ENCODE peak calls at places on chromosome 19, in nine cellular contexts. One of them, this sample, is unnamed.

GRCh38 chr19:34148672-34149185 is 23.6 kb upstream of the LSM14A start:
- DNase-seq in HFF-Myc: no peak
- DNase-seq in AG09319: no peak
- DNase-seq in GM10248: no peak
- DNase-seq in nephron progenitor cell: no peak
- DNase-seq in B cell: no peak
- DNase-seq in body of pancreas: no peak
- DNase-seq in osteocyte: no peak
- DNase-seq in psoas muscle: no peak
- DNase-seq in this sample: no peak

GRCh38 chr19:13974073-13974472 is 21.8 kb downstream of the DCAF15 start:
- DNase-seq in HFF-Myc: no peak
- DNase-seq in AG09319: no peak
- DNase-seq in GM10248: no peak
- DNase-seq in nephron progenitor cell: peak; percentile 68
- DNase-seq in B cell: no peak
- DNase-seq in body of pancreas: no peak
- DNase-seq in osteocyte: no peak
- DNase-seq in psoas muscle: no peak
- DNase-seq in this sample: no peak

GRCh38 chr19:45499196-45500180 is 1.2 kb downstream of the PPM1N start:
- DNase-seq in HFF-Myc: no peak
- DNase-seq in AG09319: no peak
- DNase-seq in GM10248: peak; percentile 65
- DNase-seq in nephron progenitor cell: peak; percentile 74
- DNase-seq in B cell: peak; percentile 61
- DNase-seq in body of pancreas: peak; percentile 48
- DNase-seq in osteocyte: no peak
- DNase-seq in psoas muscle: peak; percentile 80
- DNase-seq in this sample: no peak

GRCh38 chr19:1865172-1866010 is 2.0 kb upstream of the KLF16 start:
- DNase-seq in HFF-Myc: no peak
- DNase-seq in AG09319: no peak
- DNase-seq in GM10248: no peak
- DNase-seq in nephron progenitor cell: no peak
- DNase-seq in B cell: peak; percentile 41
- DNase-seq in body of pancreas: no peak
- DNase-seq in osteocyte: no peak
- DNase-seq in psoas muscle: no peak
- DNase-seq in this sample: no peak

GRCh38 chr19:1069009-1069779 is 2.2 kb downstream of the ARHGAP45 start:
- DNase-seq in HFF-Myc: no peak
- DNase-seq in AG09319: no peak
- DNase-seq in GM10248: peak; percentile 56
- DNase-seq in nephron progenitor cell: no peak
- DNase-seq in B cell: peak; percentile 78
- DNase-seq in body of pancreas: peak; percentile 45
- DNase-seq in osteocyte: no peak
- DNase-seq in psoas muscle: peak; percentile 83
- DNase-seq in this sample: no peak

GRCh38 chr19:29587518-29587986 is 18.5 kb upstream of the POP4 start:
- DNase-seq in HFF-Myc: peak; percentile 25
- DNase-seq in AG09319: no peak
- DNase-seq in GM10248: peak; percentile 32
- DNase-seq in nephron progenitor cell: no peak
- DNase-seq in B cell: no peak
- DNase-seq in body of pancreas: no peak
- DNase-seq in osteocyte: no peak
- DNase-seq in psoas muscle: no peak
- DNase-seq in this sample: no peak

GRCh38 chr19:35990771-35991730 is 3.9 kb upstream of the SDHAF1 start:
- DNase-seq in HFF-Myc: no peak
- DNase-seq in AG09319: no peak
- DNase-seq in GM10248: no peak
- DNase-seq in nephron progenitor cell: no peak
- DNase-seq in B cell: no peak
- DNase-seq in body of pancreas: no peak
- DNase-seq in osteocyte: no peak
- DNase-seq in psoas muscle: no peak
- DNase-seq in this sample: no peak

GRCh38 chr19:5407356-5407755 is 47.9 kb upstream of the ZNRF4 start:
- DNase-seq in HFF-Myc: peak; percentile 4
- DNase-seq in AG09319: no peak
- DNase-seq in GM10248: no peak
- DNase-seq in nephron progenitor cell: no peak
- DNase-seq in B cell: no peak
- DNase-seq in body of pancreas: no peak
- DNase-seq in osteocyte: no peak
- DNase-seq in psoas muscle: no peak
- DNase-seq in this sample: no peak

GRCh38 chr19:16184665-16185122 is 516 bp upstream of the FAM32A start:
- DNase-seq in HFF-Myc: no peak
- DNase-seq in AG09319: no peak
- DNase-seq in GM10248: no peak
- DNase-seq in nephron progenitor cell: no peak
- DNase-seq in B cell: no peak
- DNase-seq in body of pancreas: no peak
- DNase-seq in osteocyte: no peak
- DNase-seq in psoas muscle: no peak
- DNase-seq in this sample: no peak

GRCh38 chr19:16188521-16188920 is 3.3 kb downstream of the FAM32A start:
- DNase-seq in HFF-Myc: no peak
- DNase-seq in AG09319: no peak
- DNase-seq in GM10248: no peak
- DNase-seq in nephron progenitor cell: no peak
- DNase-seq in B cell: no peak
- DNase-seq in body of pancreas: no peak
- DNase-seq in osteocyte: no peak
- DNase-seq in psoas muscle: no peak
- DNase-seq in this sample: no peak

GRCh38 chr19:16190198-16190597 is 5.0 kb downstream of the FAM32A start:
- DNase-seq in HFF-Myc: no peak
- DNase-seq in AG09319: no peak
- DNase-seq in GM10248: no peak
- DNase-seq in nephron progenitor cell: no peak
- DNase-seq in B cell: no peak
- DNase-seq in body of pancreas: no peak
- DNase-seq in osteocyte: no peak
- DNase-seq in psoas muscle: no peak
- DNase-seq in this sample: no peak

GRCh38 chr19:16185123-16185924 is at the start of gene FAM32A:
- DNase-seq in HFF-Myc: peak; percentile 98
- DNase-seq in AG09319: peak; percentile 98
- DNase-seq in GM10248: peak; percentile 99
- DNase-seq in nephron progenitor cell: peak; percentile 95
- DNase-seq in B cell: peak; percentile 97
- DNase-seq in body of pancreas: peak; percentile 99
- DNase-seq in osteocyte: peak; percentile 99
- DNase-seq in psoas muscle: peak; percentile 99
- DNase-seq in this sample: peak; percentile 95

GRCh38 chr19:16185925-16186234 is 670 bp downstream of the FAM32A start:
- DNase-seq in HFF-Myc: no peak
- DNase-seq in AG09319: no peak
- DNase-seq in GM10248: peak; percentile 55
- DNase-seq in nephron progenitor cell: no peak
- DNase-seq in B cell: no peak
- DNase-seq in body of pancreas: no peak
- DNase-seq in osteocyte: no peak
- DNase-seq in psoas muscle: no peak
- DNase-seq in this sample: no peak
- TF ChIP-seq CTCF in HFF-Myc: peak; percentile 50
- TF ChIP-seq CTCF in AG09319: peak; percentile 48
- TF ChIP-seq CTCF in GM10248: peak; percentile 40
- TF ChIP-seq CTCF in nephron progenitor cell: no peak
- TF ChIP-seq CTCF in B cell: peak; percentile 11
- TF ChIP-seq CTCF in body of pancreas: no peak
- TF ChIP-seq CTCF in osteocyte: peak; percentile 67
- TF ChIP-seq CTCF in psoas muscle: peak; percentile 23
- TF ChIP-seq CTCF in this sample: peak; percentile 58

GRCh38 chr19:9848761-9849160 is 13.6 kb downstream of the PIN1 start:
- DNase-seq in HFF-Myc: no peak
- DNase-seq in AG09319: no peak
- DNase-seq in GM10248: no peak
- DNase-seq in nephron progenitor cell: peak; percentile 62
- DNase-seq in B cell: no peak
- DNase-seq in body of pancreas: peak; percentile 41
- DNase-seq in osteocyte: no peak
- DNase-seq in psoas muscle: no peak
- DNase-seq in this sample: no peak

GRCh38 chr19:9850235-9850959 is 15.3 kb downstream of the PIN1 start:
- DNase-seq in HFF-Myc: no peak
- DNase-seq in AG09319: no peak
- DNase-seq in GM10248: no peak
- DNase-seq in nephron progenitor cell: peak; percentile 58
- DNase-seq in B cell: no peak
- DNase-seq in body of pancreas: peak; percentile 48
- DNase-seq in osteocyte: no peak
- DNase-seq in psoas muscle: no peak
- DNase-seq in this sample: no peak

GRCh38 chr19:9849786-9850185 is 14.7 kb downstream of the PIN1 start:
- DNase-seq in HFF-Myc: no peak
- DNase-seq in AG09319: no peak
- DNase-seq in GM10248: no peak
- DNase-seq in nephron progenitor cell: no peak
- DNase-seq in B cell: no peak
- DNase-seq in body of pancreas: no peak
- DNase-seq in osteocyte: no peak
- DNase-seq in psoas muscle: no peak
- DNase-seq in this sample: no peak

GRCh38 chr19:9847087-9847671 is 12.1 kb downstream of the PIN1 start:
- DNase-seq in HFF-Myc: peak; percentile 93
- DNase-seq in AG09319: peak; percentile 81
- DNase-seq in GM10248: no peak
- DNase-seq in nephron progenitor cell: peak; percentile 49
- DNase-seq in B cell: no peak
- DNase-seq in body of pancreas: peak; percentile 45
- DNase-seq in osteocyte: peak; percentile 90
- DNase-seq in psoas muscle: peak; percentile 67
- DNase-seq in this sample: peak; percentile 91

DNA sequence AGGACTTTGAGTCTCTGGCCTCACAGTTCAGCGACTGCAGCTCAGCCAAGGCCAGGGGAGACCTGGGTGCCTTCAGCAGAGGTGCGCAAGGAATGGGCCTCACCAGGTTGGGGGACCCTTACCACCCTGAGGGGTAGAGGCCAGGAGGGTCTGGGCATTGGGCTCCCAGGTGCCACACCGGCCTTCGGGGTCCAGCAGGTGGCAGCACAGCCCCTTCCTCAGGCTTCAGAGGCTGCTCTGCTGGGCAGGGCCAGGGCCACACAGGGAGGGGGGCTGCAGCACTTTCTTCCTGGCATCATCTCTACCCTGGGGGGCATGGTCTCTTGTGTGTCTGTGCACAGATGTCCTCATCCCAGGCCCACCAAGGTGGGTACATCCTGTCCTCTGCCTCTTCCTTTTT is 12.9 kb downstream of the PIN1 start:
- DNase-seq in HFF-Myc: no peak
- DNase-seq in AG09319: no peak
- DNase-seq in GM10248: no peak
- DNase-seq in nephron progenitor cell: peak; percentile 65
- DNase-seq in B cell: no peak
- DNase-seq in body of pancreas: peak; percentile 34
- DNase-seq in osteocyte: no peak
- DNase-seq in psoas muscle: no peak
- DNase-seq in this sample: no peak
- TF ChIP-seq CTCF in HFF-Myc: peak; percentile 56
- TF ChIP-seq CTCF in AG09319: peak; percentile 24
- TF ChIP-seq CTCF in GM10248: peak; percentile 38
- TF ChIP-seq CTCF in nephron progenitor cell: peak; percentile 61
- TF ChIP-seq CTCF in B cell: no peak
- TF ChIP-seq CTCF in body of pancreas: peak; percentile 19
- TF ChIP-seq CTCF in osteocyte: peak; percentile 58
- TF ChIP-seq CTCF in psoas muscle: no peak
- TF ChIP-seq CTCF in this sample: peak; percentile 51

DNA sequence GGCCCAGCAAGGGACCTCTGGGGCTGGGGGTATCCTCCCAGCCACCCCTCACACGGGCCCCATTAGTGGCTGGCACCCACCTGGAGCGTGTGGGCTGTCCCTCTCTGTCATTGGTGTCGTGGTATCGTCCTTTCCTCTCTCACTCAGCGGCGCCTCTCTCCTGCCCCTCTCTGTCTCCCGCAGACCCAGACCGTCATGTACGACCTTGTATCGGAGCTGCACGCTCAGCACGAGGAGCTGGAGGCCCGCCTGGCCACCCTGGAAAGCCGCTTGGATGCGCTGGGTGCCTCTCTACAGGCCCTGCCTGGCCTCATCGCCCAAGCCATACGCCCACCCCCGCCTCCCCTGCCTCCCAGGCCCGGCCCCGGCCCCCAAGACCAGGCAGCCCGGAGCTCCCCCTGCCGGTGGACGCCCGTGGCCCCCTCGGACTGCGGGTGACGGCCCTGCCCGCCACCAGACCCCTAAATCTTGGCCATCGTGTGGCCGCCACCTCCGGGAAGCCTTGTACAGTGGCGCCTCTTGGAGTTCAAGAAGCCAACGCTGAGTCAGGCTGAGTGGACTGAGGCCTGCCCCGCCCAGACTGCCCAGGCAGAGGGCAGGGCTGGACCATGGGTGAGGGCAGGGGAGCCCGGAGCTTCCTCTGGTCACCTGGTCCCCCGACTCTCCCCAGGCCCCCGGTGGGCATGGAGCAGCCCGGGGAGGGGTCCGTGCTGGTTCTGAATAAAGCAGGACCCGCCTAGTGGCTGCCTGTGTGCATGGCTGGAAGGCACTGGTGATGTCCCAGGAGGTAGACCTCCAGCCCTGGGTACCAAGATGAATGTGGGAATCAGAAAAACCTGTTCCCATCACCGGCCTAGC is 9.8 kb upstream of the ARRDC2 start:
- DNase-seq in HFF-Myc: no peak
- DNase-seq in AG09319: no peak
- DNase-seq in GM10248: no peak
- DNase-seq in nephron progenitor cell: peak; percentile 53
- DNase-seq in B cell: no peak
- DNase-seq in body of pancreas: no peak
- DNase-seq in osteocyte: no peak
- DNase-seq in psoas muscle: peak; percentile 57
- DNase-seq in this sample: no peak
- TF ChIP-seq CTCF in HFF-Myc: no peak
- TF ChIP-seq CTCF in AG09319: no peak
- TF ChIP-seq CTCF in GM10248: peak; percentile 9
- TF ChIP-seq CTCF in nephron progenitor cell: peak; percentile 26
- TF ChIP-seq CTCF in B cell: peak; percentile 37
- TF ChIP-seq CTCF in body of pancreas: no peak
- TF ChIP-seq CTCF in osteocyte: peak; percentile 42
- TF ChIP-seq CTCF in psoas muscle: no peak
- TF ChIP-seq CTCF in this sample: peak; percentile 13

DNA sequence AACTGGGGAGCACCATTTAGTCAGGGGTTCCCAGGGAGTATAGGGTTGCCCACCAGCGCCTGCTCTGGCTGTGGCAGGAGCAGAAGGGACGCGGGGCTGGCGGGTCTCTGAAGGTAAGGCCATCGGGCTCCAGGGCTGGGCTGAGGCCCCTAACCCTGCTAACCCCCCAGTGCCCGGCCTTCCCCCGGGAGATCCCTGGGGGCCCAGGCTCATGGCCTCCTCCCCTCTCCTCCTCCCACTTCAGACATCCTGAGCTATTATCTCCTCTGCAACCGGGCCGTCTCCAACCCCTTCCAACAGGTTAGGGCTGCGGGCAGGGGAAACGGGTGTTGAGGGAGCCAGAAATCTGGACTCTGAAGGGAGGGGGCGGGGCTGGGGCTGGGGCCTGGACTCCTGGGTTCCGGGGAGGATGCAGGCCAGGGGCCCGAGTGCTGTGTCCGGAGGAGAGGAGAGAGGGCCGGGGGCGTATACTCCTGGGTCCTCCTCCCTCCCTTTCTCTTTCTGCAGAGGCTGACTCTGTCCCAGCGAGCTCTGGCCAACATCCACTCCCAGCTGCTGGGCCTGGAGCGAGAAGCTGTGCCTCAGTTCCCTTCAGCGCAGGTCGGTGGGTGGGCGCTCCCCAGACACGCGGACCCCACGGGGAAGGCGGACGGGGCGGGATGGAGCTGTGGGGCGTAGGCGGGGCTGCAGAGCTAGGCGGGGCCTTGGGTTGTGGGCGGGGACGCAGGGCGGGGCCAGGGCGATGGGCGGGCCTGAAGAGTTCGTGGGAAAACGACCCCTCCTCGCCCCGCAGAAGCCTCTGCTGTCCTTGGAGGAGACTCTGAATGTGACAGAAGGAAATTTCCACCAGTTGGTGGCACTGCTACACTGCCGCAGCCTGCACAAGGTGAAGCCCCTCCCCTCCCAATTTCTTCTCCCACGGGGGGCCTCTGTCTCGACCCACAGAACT is 15.3 kb downstream of the TTYH1 start:
- DNase-seq in HFF-Myc: no peak
- DNase-seq in AG09319: no peak
- DNase-seq in GM10248: peak; percentile 77
- DNase-seq in nephron progenitor cell: peak; percentile 91
- DNase-seq in B cell: peak; percentile 65
- DNase-seq in body of pancreas: peak; percentile 73
- DNase-seq in osteocyte: no peak
- DNase-seq in psoas muscle: peak; percentile 71
- DNase-seq in this sample: no peak
- TF ChIP-seq CTCF in HFF-Myc: no peak
- TF ChIP-seq CTCF in AG09319: no peak
- TF ChIP-seq CTCF in GM10248: no peak
- TF ChIP-seq CTCF in nephron progenitor cell: peak; percentile 26
- TF ChIP-seq CTCF in B cell: peak; percentile 24
- TF ChIP-seq CTCF in body of pancreas: peak; percentile 19
- TF ChIP-seq CTCF in osteocyte: peak; percentile 35
- TF ChIP-seq CTCF in psoas muscle: peak; percentile 16
- TF ChIP-seq CTCF in this sample: no peak